ENCODE peak calls at places on chromosomes 12 and 14, in five cellular contexts. X, F, S, A and C are unnamed samples.

GRCh38 chr12:117121456-117121855 is 22.2 kb upstream of the TESC start:
- DNase-seq in X (no peak), F (no peak), S (peak), A (no peak), C (no peak)

GRCh38 chr14:104149617-104150141 is 11.3 kb downstream of the KIF26A start:
- DNase-seq in X (no peak), F (peak), S (no peak), A (no peak), C (no peak)

GRCh38 chr12:131209082-131210070 is 255.7 kb downstream of the ADGRD1 start:
- DNase-seq in X (no peak), F (no peak), S (peak), A (no peak), C (no peak)

GRCh38 chr12:24246921-24247320 is 297.5 kb upstream of the SOX5 start:
- DNase-seq in X (no peak), F (no peak), S (no peak), A (no peak), C (no peak)

GRCh38 chr12:95574799-95575452 is 23.6 kb upstream of the USP44 start:
- DNase-seq in X (peak), F (no peak), S (no peak), A (peak), C (no peak)

GRCh38 chr14:51576899-51577298 is 74.8 kb upstream of the FRMD6 start:
- DNase-seq in X (no peak), F (no peak), S (no peak), A (peak), C (no peak)

GRCh38 chr12:116057356-116057755 is 220.1 kb downstream of the MED13L start:
- DNase-seq in X (no peak), F (no peak), S (no peak), A (no peak), C (no peak)

GRCh38 chr12:65607271-65607880 is 216.9 kb upstream of the HMGA2 start:
- DNase-seq in X (peak), F (no peak), S (no peak), A (no peak), C (no peak)

GRCh38 chr14:61152851-61153364 is 128.2 kb downstream of the TMEM30B start:
- DNase-seq in X (peak), F (no peak), S (no peak), A (peak), C (no peak)

GRCh38 chr14:24372701-24373416 is 4.9 kb downstream of the NFATC4 start:
- DNase-seq in X (no peak), F (peak), S (no peak), A (peak), C (no peak)

GRCh38 chr12:132451836-132452195 is 38.1 kb upstream of the FBRSL1 start:
- DNase-seq in X (no peak), F (no peak), S (no peak), A (no peak), C (no peak)

GRCh38 chr12:85076688-85077430 is 40.7 kb downstream of the LRRIQ1 start:
- DNase-seq in X (peak), F (no peak), S (no peak), A (peak), C (no peak)

GRCh38 chr12:86572455-86572854 is 316.3 kb upstream of the MGAT4C start:
- DNase-seq in X (no peak), F (no peak), S (no peak), A (no peak), C (no peak)

GRCh38 chr14:105146181-105146975 is 22.2 kb downstream of the JAG2 start:
- DNase-seq in X (no peak), F (no peak), S (peak), A (no peak), C (no peak)

GRCh38 chr14:81313200-81313599 is 86.9 kb downstream of the STON2 start:
- DNase-seq in X (no peak), F (no peak), S (no peak), A (no peak), C (no peak)

GRCh38 chr14:37150414-37150813 is 22.0 kb downstream of the SLC25A21 start:
- DNase-seq in X (peak), F (no peak), S (no peak), A (peak), C (no peak)

GRCh38 chr14:64060648-64061096 is 207.9 kb downstream of the SYNE2 start:
- DNase-seq in X (peak), F (no peak), S (no peak), A (no peak), C (no peak)

GRCh38 chr14:68399971-68400370 is 392.9 kb downstream of the ZFP36L1 start:
- DNase-seq in X (no peak), F (no peak), S (no peak), A (no peak), C (no peak)

GRCh38 chr12:52090291-52090690 is 10.8 kb downstream of the SMIM41 start:
- DNase-seq in X (no peak), F (no peak), S (peak), A (no peak), C (no peak)

GRCh38 chr14:49940805-49941421 is 48.0 kb downstream of the ARF6 start:
- DNase-seq in X (peak), F (no peak), S (no peak), A (no peak), C (no peak)

GRCh38 chr14:21255385-21256101 is 13.7 kb downstream of the HNRNPC start:
- DNase-seq in X (no peak), F (no peak), S (no peak), A (no peak), C (no peak)

GRCh38 chr14:76812093-76812421 is 625 bp downstream of the ANGEL1 start:
- DNase-seq in X (peak), F (no peak), S (no peak), A (no peak), C (no peak)

GRCh38 chr12:124497658-124498057 is 69.8 kb downstream of the NCOR2 start:
- DNase-seq in X (no peak), F (peak), S (no peak), A (peak), C (no peak)

GRCh38 chr12:45509187-45509586 is 220.3 kb upstream of the ARID2 start:
- DNase-seq in X (no peak), F (no peak), S (no peak), A (no peak), C (no peak)

GRCh38 chr14:76848879-76849278 is 22.7 kb downstream of the LRRC74A start:
- DNase-seq in X (peak), F (no peak), S (no peak), A (no peak), C (no peak)

GRCh38 chr14:22648506-22648905 is 4.4 kb upstream of the OR6J1 start:
- DNase-seq in X (no peak), F (no peak), S (no peak), A (peak), C (no peak)

GRCh38 chr14:21840765-21841164 is 167.1 kb upstream of the OR4E1 start:
- DNase-seq in X (peak), F (no peak), S (no peak), A (no peak), C (no peak)

GRCh38 chr14:49972840-49973239 is 80.0 kb downstream of the ARF6 start:
- DNase-seq in X (peak), F (no peak), S (no peak), A (peak), C (no peak)

GRCh38 chr12:10968765-10969456 is 17.8 kb downstream of the TAS2R50 start:
- DNase-seq in X (no peak), F (no peak), S (no peak), A (peak), C (no peak)

GRCh38 chr12:57905812-57906475 is 35.4 kb upstream of the ATP23 start:
- DNase-seq in X (no peak), F (no peak), S (no peak), A (no peak), C (no peak)

GRCh38 chr12:110689002-110689600 is at the start of gene HVCN1:
- DNase-seq in X (no peak), F (peak), S (peak), A (peak), C (no peak)

GRCh38 chr14:74526854-74527585 is 33.5 kb downstream of the ISCA2 start:
- DNase-seq in X (peak), F (no peak), S (no peak), A (no peak), C (no peak)